ENCODE peak calls at places on chromosomes 16 and 17, in four cellular contexts. One of them, this sample, is unnamed.

GRCh38 chr16:57165923-57166322 is 19.9 kb downstream of the PSME3IP1 start:
- DNase-seq in stomach: no peak
- DNase-seq in tibial nerve: no peak
- DNase-seq in mesendoderm: no peak
- DNase-seq in this sample: no peak

GRCh38 chr17:80026359-80027042 is 9.2 kb downstream of the TBC1D16 start:
- DNase-seq in stomach: peak; percentile 67
- DNase-seq in tibial nerve: peak; percentile 56
- DNase-seq in mesendoderm: no peak
- DNase-seq in this sample: peak; percentile 76

GRCh38 chr17:73516356-73516755 is 127.9 kb downstream of the SDK2 start:
- DNase-seq in stomach: no peak
- DNase-seq in tibial nerve: no peak
- DNase-seq in mesendoderm: no peak
- DNase-seq in this sample: no peak

GRCh38 chr17:47733414-47734288 is 615 bp downstream of the TBX21 start:
- DNase-seq in stomach: no peak
- DNase-seq in tibial nerve: no peak
- DNase-seq in mesendoderm: peak; percentile 25
- DNase-seq in this sample: no peak

GRCh38 chr17:48576479-48577309 is 1.5 kb downstream of the HOXB4 start:
- DNase-seq in stomach: no peak
- DNase-seq in tibial nerve: no peak
- DNase-seq in mesendoderm: no peak
- DNase-seq in this sample: no peak

GRCh38 chr17:81295678-81296381 is 723 bp upstream of the SLC38A10 start:
- DNase-seq in stomach: peak; percentile 84
- DNase-seq in tibial nerve: no peak
- DNase-seq in mesendoderm: peak; percentile 87
- DNase-seq in this sample: peak; percentile 89

GRCh38 chr16:19393226-19394074 is 24.2 kb upstream of the TMC5 start:
- DNase-seq in stomach: peak; percentile 47
- DNase-seq in tibial nerve: no peak
- DNase-seq in mesendoderm: peak; percentile 76
- DNase-seq in this sample: no peak

GRCh38 chr16:3857189-3858013 is 23.1 kb downstream of the CREBBP start:
- DNase-seq in stomach: no peak
- DNase-seq in tibial nerve: no peak
- DNase-seq in mesendoderm: no peak
- DNase-seq in this sample: peak; percentile 38

GRCh38 chr17:37842401-37842800 is 81.8 kb upstream of the TBC1D3K start:
- DNase-seq in stomach: no peak
- DNase-seq in tibial nerve: no peak
- DNase-seq in mesendoderm: no peak
- DNase-seq in this sample: no peak

GRCh38 chr17:1486802-1487695 is 5.4 kb downstream of the MYO1C start:
- DNase-seq in stomach: peak; percentile 90
- DNase-seq in tibial nerve: peak; percentile 72
- DNase-seq in mesendoderm: peak; percentile 91
- DNase-seq in this sample: peak; percentile 71

GRCh38 chr16:31868701-31869167 is 4.9 kb upstream of the ZNF267 start:
- DNase-seq in stomach: peak; percentile 89
- DNase-seq in tibial nerve: peak; percentile 90
- DNase-seq in mesendoderm: peak; percentile 68
- DNase-seq in this sample: peak; percentile 87

GRCh38 chr16:19578378-19578851 is 22.9 kb downstream of the VPS35L start:
- DNase-seq in stomach: no peak
- DNase-seq in tibial nerve: no peak
- DNase-seq in mesendoderm: no peak
- DNase-seq in this sample: no peak

GRCh38 chr16:30786936-30787612 is at the start of gene ZNF629:
- DNase-seq in stomach: peak; percentile 71
- DNase-seq in tibial nerve: no peak
- DNase-seq in mesendoderm: peak; percentile 84
- DNase-seq in this sample: peak; percentile 77

GRCh38 chr16:15518412-15519351 is 84.3 kb downstream of the BMERB1 start:
- DNase-seq in stomach: no peak
- DNase-seq in tibial nerve: no peak
- DNase-seq in mesendoderm: peak; percentile 41
- DNase-seq in this sample: peak; percentile 29

GRCh38 chr16:57167537-57167936 is 18.3 kb downstream of the PSME3IP1 start:
- DNase-seq in stomach: no peak
- DNase-seq in tibial nerve: no peak
- DNase-seq in mesendoderm: no peak
- DNase-seq in this sample: no peak

GRCh38 chr16:2226245-2226793 is 2.9 kb downstream of the E4F1 start:
- DNase-seq in stomach: peak; percentile 74
- DNase-seq in tibial nerve: no peak
- DNase-seq in mesendoderm: no peak
- DNase-seq in this sample: no peak

GRCh38 chr17:5002121-5002788 is 4.5 kb downstream of the KIF1C start:
- DNase-seq in stomach: no peak
- DNase-seq in tibial nerve: no peak
- DNase-seq in mesendoderm: no peak
- DNase-seq in this sample: no peak

GRCh38 chr17:76670020-76670707 is 26.6 kb upstream of the ST6GALNAC1 start:
- DNase-seq in stomach: peak; percentile 64
- DNase-seq in tibial nerve: no peak
- DNase-seq in mesendoderm: no peak
- DNase-seq in this sample: peak; percentile 88

GRCh38 chr17:62109378-62109902 is 44.4 kb upstream of the MED13 start:
- DNase-seq in stomach: peak; percentile 86
- DNase-seq in tibial nerve: no peak
- DNase-seq in mesendoderm: peak; percentile 94
- DNase-seq in this sample: peak; percentile 79

GRCh38 chr17:5553479-5553878 is 30.8 kb downstream of the NLRP1 start:
- DNase-seq in stomach: no peak
- DNase-seq in tibial nerve: no peak
- DNase-seq in mesendoderm: no peak
- DNase-seq in this sample: no peak

GRCh38 chr17:78532922-78533640 is 44.1 kb downstream of the DNAH17 start:
- DNase-seq in stomach: no peak
- DNase-seq in tibial nerve: no peak
- DNase-seq in mesendoderm: no peak
- DNase-seq in this sample: no peak

GRCh38 chr17:81419333-81419885 is 24.2 kb downstream of the BAHCC1 start:
- DNase-seq in stomach: peak; percentile 84
- DNase-seq in tibial nerve: peak; percentile 72
- DNase-seq in mesendoderm: peak; percentile 42
- DNase-seq in this sample: peak; percentile 77

GRCh38 chr17:17305282-17305801 is 2.2 kb downstream of the NT5M start:
- DNase-seq in stomach: no peak
- DNase-seq in tibial nerve: no peak
- DNase-seq in mesendoderm: no peak
- DNase-seq in this sample: no peak

GRCh38 chr16:86306046-86306644 is 204.2 kb upstream of the FOXF1 start:
- DNase-seq in stomach: no peak
- DNase-seq in tibial nerve: no peak
- DNase-seq in mesendoderm: no peak
- DNase-seq in this sample: no peak

GRCh38 chr17:75849304-75849695 is 5.1 kb upstream of the UNC13D start:
- DNase-seq in stomach: no peak
- DNase-seq in tibial nerve: no peak
- DNase-seq in mesendoderm: no peak
- DNase-seq in this sample: no peak

GRCh38 chr16:12061336-12062055 is 85.0 kb downstream of the SNX29 start:
- DNase-seq in stomach: no peak
- DNase-seq in tibial nerve: no peak
- DNase-seq in mesendoderm: no peak
- DNase-seq in this sample: no peak

GRCh38 chr16:253833-254232 is 19.2 kb downstream of the FAM234A start:
- DNase-seq in stomach: no peak
- DNase-seq in tibial nerve: no peak
- DNase-seq in mesendoderm: no peak
- DNase-seq in this sample: no peak

GRCh38 chr17:68592667-68593330 is 8.4 kb downstream of the FAM20A start:
- DNase-seq in stomach: no peak
- DNase-seq in tibial nerve: no peak
- DNase-seq in mesendoderm: no peak
- DNase-seq in this sample: no peak

GRCh38 chr17:4853195-4853762 is 20.1 kb downstream of the MINK1 start:
- DNase-seq in stomach: no peak
- DNase-seq in tibial nerve: no peak
- DNase-seq in mesendoderm: no peak
- DNase-seq in this sample: no peak

GRCh38 chr16:15743657-15744056 is 93.6 kb downstream of the NDE1 start:
- DNase-seq in stomach: no peak
- DNase-seq in tibial nerve: no peak
- DNase-seq in mesendoderm: no peak
- DNase-seq in this sample: no peak

GRCh38 chr17:4195306-4195705 is 52.3 kb downstream of the CYB5D2 start:
- DNase-seq in stomach: no peak
- DNase-seq in tibial nerve: no peak
- DNase-seq in mesendoderm: no peak
- DNase-seq in this sample: no peak

GRCh38 chr16:22623351-22623781 is 112.7 kb downstream of the NPIPB5 start:
- DNase-seq in stomach: no peak
- DNase-seq in tibial nerve: no peak
- DNase-seq in mesendoderm: no peak
- DNase-seq in this sample: no peak

GRCh38 chr17:74513987-74514631 is 17.2 kb downstream of the CD300LB start:
- DNase-seq in stomach: peak; percentile 25
- DNase-seq in tibial nerve: no peak
- DNase-seq in mesendoderm: peak; percentile 95
- DNase-seq in this sample: no peak

GRCh38 chr17:46877466-46877865 is 26.1 kb downstream of the WNT9B start:
- DNase-seq in stomach: no peak
- DNase-seq in tibial nerve: no peak
- DNase-seq in mesendoderm: no peak
- DNase-seq in this sample: peak; percentile 19

GRCh38 chr17:17648762-17649161 is 32.5 kb upstream of the RAI1 start:
- DNase-seq in stomach: no peak
- DNase-seq in tibial nerve: no peak
- DNase-seq in mesendoderm: no peak
- DNase-seq in this sample: no peak

GRCh38 chr17:39666601-39667261 is 1.5 kb upstream of the PNMT start:
- DNase-seq in stomach: no peak
- DNase-seq in tibial nerve: no peak
- DNase-seq in mesendoderm: no peak
- DNase-seq in this sample: no peak

GRCh38 chr17:39666231-39666600 is 1.1 kb downstream of the TCAP start:
- DNase-seq in stomach: no peak
- DNase-seq in tibial nerve: no peak
- DNase-seq in mesendoderm: no peak
- DNase-seq in this sample: no peak

GRCh38 chr17:39665642-39666221 is 583 bp downstream of the TCAP start:
- DNase-seq in stomach: no peak
- DNase-seq in tibial nerve: no peak
- DNase-seq in mesendoderm: no peak
- DNase-seq in this sample: peak; percentile 31

GRCh38 chr17:39668141-39668924 is at the start of gene PNMT:
- DNase-seq in stomach: peak; percentile 83
- DNase-seq in tibial nerve: peak; percentile 55
- DNase-seq in mesendoderm: peak; percentile 80
- DNase-seq in this sample: peak; percentile 74

DNA sequence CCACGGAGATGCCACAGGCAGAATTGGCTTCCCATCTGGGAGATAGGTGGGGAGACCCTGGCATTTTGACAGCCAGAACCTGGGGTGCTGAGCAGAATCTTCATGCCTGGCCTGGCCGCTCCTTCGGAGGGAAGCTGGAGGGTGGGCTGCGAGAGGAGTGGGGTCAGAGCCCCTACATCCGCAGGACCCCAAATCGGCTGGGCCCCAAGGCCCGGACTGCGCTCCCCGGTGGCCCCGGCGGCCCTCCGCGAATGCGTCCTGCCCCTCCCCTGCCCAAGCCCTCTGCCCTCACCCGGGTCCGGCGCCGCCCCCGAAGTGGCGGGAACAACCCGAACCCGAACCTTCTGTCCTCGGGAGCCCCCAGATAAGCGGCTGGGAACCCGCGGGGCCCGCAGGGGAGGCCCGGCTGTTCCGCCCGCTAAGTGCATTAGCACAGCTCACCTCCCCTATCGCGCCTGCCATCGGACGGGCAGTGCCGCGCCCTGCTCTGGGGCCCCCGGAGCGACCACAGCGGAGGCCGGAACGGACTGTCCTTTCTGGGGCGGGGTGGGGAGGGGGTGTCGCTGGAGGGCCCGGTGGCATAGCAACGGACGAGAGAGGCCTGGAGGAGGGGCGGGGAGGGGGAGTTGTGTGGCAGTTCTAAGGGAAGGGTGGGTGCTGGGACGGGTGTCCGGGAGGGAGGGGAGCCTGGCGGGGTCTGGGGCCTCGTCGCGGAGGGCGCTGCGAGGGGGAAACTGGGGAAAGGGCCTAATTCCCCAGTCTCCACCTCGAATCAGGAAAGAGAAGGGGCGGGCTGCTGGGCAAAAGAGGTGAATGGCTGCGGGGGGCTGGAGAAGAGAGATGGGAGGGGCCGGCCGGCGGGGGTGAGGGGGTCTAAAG is 752 bp upstream of the PNMT start:
- DNase-seq in stomach: peak; percentile 57
- DNase-seq in tibial nerve: no peak
- DNase-seq in mesendoderm: no peak
- DNase-seq in this sample: no peak
- H3K4me1 ChIP-seq in stomach: peaks cover 67% of the 10 kb centered on the region
- H3K4me1 ChIP-seq in tibial nerve: peaks cover 59% of the 10 kb centered on the region
- H3K4me1 ChIP-seq in mesendoderm: peaks cover 2% of the 10 kb centered on the region
- H3K4me1 ChIP-seq in this sample: peaks cover 36% of the 10 kb centered on the region

DNA sequence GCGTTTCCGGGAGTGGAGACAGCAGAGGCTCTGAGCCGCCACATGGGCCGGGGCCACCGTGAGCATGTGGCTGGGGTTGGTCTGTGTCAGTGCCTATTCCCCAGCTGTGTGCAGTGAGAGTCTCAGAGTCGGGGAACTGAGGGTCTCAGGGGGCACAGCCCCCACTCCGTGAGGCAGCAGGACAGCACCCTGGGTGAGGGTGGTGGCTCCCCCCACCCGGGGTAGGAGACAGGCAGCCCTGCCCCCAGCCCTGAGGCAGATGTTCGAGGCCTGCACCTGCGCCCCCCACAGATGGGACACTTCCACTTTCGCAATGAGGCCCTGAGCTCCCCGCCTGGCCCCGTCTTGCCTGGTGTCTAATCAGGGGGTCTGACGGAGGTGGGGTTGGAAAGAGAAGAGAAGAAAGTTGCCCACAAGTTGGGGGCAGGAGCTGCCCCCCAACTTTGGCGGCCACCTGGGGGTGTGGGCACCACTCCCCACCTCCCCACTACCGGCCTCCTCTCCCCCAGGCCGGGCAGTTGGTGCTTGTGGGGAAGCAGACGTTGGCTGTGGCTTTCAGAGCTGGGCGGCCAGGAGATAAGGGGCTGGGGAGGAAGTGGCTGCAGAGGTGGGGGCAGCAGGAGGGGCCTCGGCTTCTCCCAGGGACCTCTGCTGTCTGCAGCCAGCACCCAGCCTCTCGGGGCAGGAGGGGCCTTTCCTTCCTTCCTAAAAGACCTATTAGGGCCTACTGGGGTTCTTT is 1.8 kb upstream of the CBFA2T3 start:
- DNase-seq in stomach: no peak
- DNase-seq in tibial nerve: no peak
- DNase-seq in mesendoderm: no peak
- DNase-seq in this sample: no peak
- H3K27ac ChIP-seq in stomach: no peak overlapping the region
- H3K27ac ChIP-seq in tibial nerve: no peak overlapping the region
- H3K27ac ChIP-seq in mesendoderm: no peak overlapping the region
- H3K27ac ChIP-seq in this sample: no peak overlapping the region

GRCh38 chr16:53084736-53085538 is 30.1 kb downstream of the CHD9 start:
- DNase-seq in stomach: no peak
- DNase-seq in tibial nerve: no peak
- DNase-seq in mesendoderm: no peak
- DNase-seq in this sample: no peak
- H3K4me1 ChIP-seq in stomach: peaks cover 43% of the 10 kb centered on the region
- H3K4me1 ChIP-seq in tibial nerve: peaks cover 52% of the 10 kb centered on the region
- H3K4me1 ChIP-seq in mesendoderm: peaks cover 23% of the 10 kb centered on the region
- H3K4me1 ChIP-seq in this sample: peaks cover 13% of the 10 kb centered on the region

GRCh38 chr16:84838383-84838948 is 18.7 kb downstream of the CRISPLD2 start:
- DNase-seq in stomach: no peak
- DNase-seq in tibial nerve: no peak
- DNase-seq in mesendoderm: no peak
- DNase-seq in this sample: no peak
- H3K27ac ChIP-seq in stomach: no peak overlapping the region
- H3K27ac ChIP-seq in tibial nerve: peak overlapping the region; percentile 92
- H3K27ac ChIP-seq in mesendoderm: no peak overlapping the region
- H3K27ac ChIP-seq in this sample: no peak overlapping the region